ENCODE peak calls at places on chromosome 5, in six cellular contexts. One of them, this sample, is unnamed.

GRCh38 chr5:180670586-180671359 is 21.4 kb upstream of the FLT4 start:
- DNase-seq in fibroblast of villous mesenchyme: peak; percentile 38
- DNase-seq in AG04449: no peak
- DNase-seq in cardiac fibroblast: peak; percentile 54
- DNase-seq in neuronal stem cell: peak; percentile 39
- DNase-seq in Peyer's patch: peak; percentile 73
- DNase-seq in this sample: no peak

GRCh38 chr5:19322716-19323485 is 665.1 kb downstream of the CDH18 start:
- DNase-seq in fibroblast of villous mesenchyme: no peak
- DNase-seq in AG04449: no peak
- DNase-seq in cardiac fibroblast: no peak
- DNase-seq in neuronal stem cell: no peak
- DNase-seq in Peyer's patch: no peak
- DNase-seq in this sample: no peak

GRCh38 chr5:77719666-77720363 is 56.3 kb downstream of the TBCA start:
- DNase-seq in fibroblast of villous mesenchyme: no peak
- DNase-seq in AG04449: no peak
- DNase-seq in cardiac fibroblast: no peak
- DNase-seq in neuronal stem cell: no peak
- DNase-seq in Peyer's patch: no peak
- DNase-seq in this sample: no peak

GRCh38 chr5:172892713-172893112 is 58.7 kb downstream of the ERGIC1 start:
- DNase-seq in fibroblast of villous mesenchyme: no peak
- DNase-seq in AG04449: no peak
- DNase-seq in cardiac fibroblast: no peak
- DNase-seq in neuronal stem cell: no peak
- DNase-seq in Peyer's patch: no peak
- DNase-seq in this sample: no peak

GRCh38 chr5:6475626-6476312 is 27.1 kb downstream of the UBE2QL1 start:
- DNase-seq in fibroblast of villous mesenchyme: no peak
- DNase-seq in AG04449: no peak
- DNase-seq in cardiac fibroblast: no peak
- DNase-seq in neuronal stem cell: no peak
- DNase-seq in Peyer's patch: no peak
- DNase-seq in this sample: peak; percentile 38

GRCh38 chr5:93789173-93790070 is 48.0 kb upstream of the POU5F2 start:
- DNase-seq in fibroblast of villous mesenchyme: peak; percentile 75
- DNase-seq in AG04449: peak; percentile 12
- DNase-seq in cardiac fibroblast: peak; percentile 68
- DNase-seq in neuronal stem cell: no peak
- DNase-seq in Peyer's patch: no peak
- DNase-seq in this sample: no peak

GRCh38 chr5:1519631-1520141 is 4.1 kb downstream of the LPCAT1 start:
- DNase-seq in fibroblast of villous mesenchyme: no peak
- DNase-seq in AG04449: no peak
- DNase-seq in cardiac fibroblast: no peak
- DNase-seq in neuronal stem cell: no peak
- DNase-seq in Peyer's patch: peak; percentile 34
- DNase-seq in this sample: peak; percentile 53

GRCh38 chr5:142012186-142012785 is 541 bp downstream of the GNPDA1 start:
- DNase-seq in fibroblast of villous mesenchyme: peak; percentile 37
- DNase-seq in AG04449: no peak
- DNase-seq in cardiac fibroblast: peak; percentile 70
- DNase-seq in neuronal stem cell: no peak
- DNase-seq in Peyer's patch: peak; percentile 79
- DNase-seq in this sample: no peak

GRCh38 chr5:90488791-90489190 is 14.1 kb downstream of the POLR3G start:
- DNase-seq in fibroblast of villous mesenchyme: peak; percentile 58
- DNase-seq in AG04449: peak; percentile 57
- DNase-seq in cardiac fibroblast: peak; percentile 68
- DNase-seq in neuronal stem cell: no peak
- DNase-seq in Peyer's patch: no peak
- DNase-seq in this sample: no peak

GRCh38 chr5:171093598-171093997 is 215.4 kb upstream of the TLX3 start:
- DNase-seq in fibroblast of villous mesenchyme: no peak
- DNase-seq in AG04449: no peak
- DNase-seq in cardiac fibroblast: peak; percentile 0
- DNase-seq in neuronal stem cell: no peak
- DNase-seq in Peyer's patch: no peak
- DNase-seq in this sample: no peak

DNA sequence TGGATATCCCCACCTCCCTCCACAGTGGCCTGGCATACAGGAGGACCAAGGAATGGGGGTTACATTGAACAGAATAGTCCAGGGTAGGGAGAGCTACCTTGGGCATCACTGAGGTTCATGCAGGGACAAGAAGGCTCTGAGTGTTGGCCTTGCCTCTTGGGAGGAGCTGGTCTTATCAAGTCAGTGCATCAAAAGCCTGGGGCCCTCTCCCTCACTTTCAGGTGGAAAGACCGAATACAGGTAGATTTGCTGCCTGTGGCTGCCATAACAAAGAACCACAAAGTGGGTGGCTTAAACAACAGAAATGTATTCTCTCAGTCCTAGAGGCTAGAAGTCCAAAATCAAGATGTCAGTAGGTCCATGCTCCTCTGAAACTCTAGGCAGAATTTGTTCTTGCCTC is 18.5 kb upstream of the ARSI start:
- DNase-seq in fibroblast of villous mesenchyme: no peak
- DNase-seq in AG04449: no peak
- DNase-seq in cardiac fibroblast: no peak
- DNase-seq in neuronal stem cell: no peak
- DNase-seq in Peyer's patch: no peak
- DNase-seq in this sample: no peak
- H3K4me3 ChIP-seq in fibroblast of villous mesenchyme: no peak overlapping the region
- H3K4me3 ChIP-seq in AG04449: no peak overlapping the region
- H3K4me3 ChIP-seq in cardiac fibroblast: no peak overlapping the region
- H3K4me3 ChIP-seq in neuronal stem cell: no peak overlapping the region
- H3K4me3 ChIP-seq in Peyer's patch: no peak overlapping the region
- H3K4me3 ChIP-seq in this sample: no peak overlapping the region

GRCh38 chr5:56415356-56415765 is 182.2 kb upstream of the ANKRD55 start:
- DNase-seq in fibroblast of villous mesenchyme: peak; percentile 98
- DNase-seq in AG04449: peak; percentile 70
- DNase-seq in cardiac fibroblast: peak; percentile 67
- DNase-seq in neuronal stem cell: no peak
- DNase-seq in Peyer's patch: peak; percentile 89
- DNase-seq in this sample: no peak
- H3K4me3 ChIP-seq in fibroblast of villous mesenchyme: no peak overlapping the region
- H3K4me3 ChIP-seq in AG04449: no peak overlapping the region
- H3K4me3 ChIP-seq in cardiac fibroblast: no peak overlapping the region
- H3K4me3 ChIP-seq in neuronal stem cell: no peak overlapping the region
- H3K4me3 ChIP-seq in Peyer's patch: no peak overlapping the region
- H3K4me3 ChIP-seq in this sample: no peak overlapping the region

DNA sequence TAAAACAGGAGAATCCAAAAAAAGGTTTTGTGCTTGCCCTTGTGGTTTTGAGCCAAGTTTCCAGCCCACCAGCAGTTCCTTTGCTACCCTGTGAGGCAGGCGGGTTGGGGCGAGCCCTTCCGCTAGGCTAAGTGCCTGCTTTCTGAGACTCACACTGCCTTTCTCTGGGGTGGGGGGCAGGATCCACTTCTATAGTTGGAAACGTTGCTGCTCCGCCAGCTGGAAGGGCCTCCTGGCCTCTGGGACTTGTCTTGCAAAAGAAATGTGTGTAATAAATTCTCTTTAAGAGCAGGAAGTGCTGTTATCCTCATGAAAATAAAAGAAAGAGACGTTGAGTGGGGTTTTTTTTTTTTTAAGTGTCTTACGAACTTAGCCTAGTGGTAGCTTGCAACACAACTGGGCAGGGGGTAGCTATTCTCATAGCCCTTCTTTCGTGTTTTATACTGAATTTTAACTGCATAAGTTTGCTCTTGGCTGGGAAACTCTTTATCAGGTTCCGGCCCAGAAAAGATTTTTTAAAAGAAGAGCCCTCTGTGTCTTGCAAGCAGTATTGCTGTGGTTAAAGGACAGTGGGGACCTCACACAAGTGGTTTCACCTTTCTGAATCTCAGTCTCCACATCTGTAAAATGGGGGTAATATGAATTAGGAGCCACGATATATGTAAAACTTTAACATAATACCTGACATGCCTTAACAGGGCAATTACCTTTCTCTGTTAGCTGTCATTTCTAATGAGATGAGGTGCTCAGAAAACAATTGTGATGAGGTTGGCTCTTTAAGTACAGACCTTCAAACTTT is 19.8 kb downstream of the JADE2 start:
- DNase-seq in fibroblast of villous mesenchyme: peak; percentile 82
- DNase-seq in AG04449: no peak
- DNase-seq in cardiac fibroblast: peak; percentile 47
- DNase-seq in neuronal stem cell: no peak
- DNase-seq in Peyer's patch: peak; percentile 67
- DNase-seq in this sample: peak; percentile 92
- H3K4me3 ChIP-seq in fibroblast of villous mesenchyme: no peak overlapping the region
- H3K4me3 ChIP-seq in AG04449: no peak overlapping the region
- H3K4me3 ChIP-seq in cardiac fibroblast: no peak overlapping the region
- H3K4me3 ChIP-seq in neuronal stem cell: no peak overlapping the region
- H3K4me3 ChIP-seq in Peyer's patch: no peak overlapping the region
- H3K4me3 ChIP-seq in this sample: peak overlapping the region; percentile 32

DNA sequence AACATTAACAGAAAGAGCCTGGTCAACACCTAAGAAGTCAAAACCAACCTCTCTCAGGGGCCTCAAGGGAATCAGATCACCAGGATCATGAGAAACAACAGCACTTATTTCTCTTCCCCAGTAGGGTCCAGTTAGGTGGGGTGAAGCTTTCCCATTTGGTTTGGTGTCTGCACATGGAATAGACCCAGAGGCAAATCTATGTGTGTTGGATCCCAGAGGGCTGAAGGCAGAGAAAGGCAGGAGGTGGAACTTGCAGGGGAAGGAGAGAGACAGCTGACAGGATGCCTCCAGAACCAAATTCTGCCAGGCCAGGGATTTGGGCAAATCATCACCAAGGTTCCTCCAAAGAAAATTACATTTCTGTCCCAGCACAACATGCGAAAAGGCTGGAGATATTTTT is 104.8 kb upstream of the SPOCK1 start:
- DNase-seq in fibroblast of villous mesenchyme: no peak
- DNase-seq in AG04449: no peak
- DNase-seq in cardiac fibroblast: no peak
- DNase-seq in neuronal stem cell: no peak
- DNase-seq in Peyer's patch: no peak
- DNase-seq in this sample: no peak
- H3K4me3 ChIP-seq in fibroblast of villous mesenchyme: no peak overlapping the region
- H3K4me3 ChIP-seq in AG04449: no peak overlapping the region
- H3K4me3 ChIP-seq in cardiac fibroblast: no peak overlapping the region
- H3K4me3 ChIP-seq in neuronal stem cell: no peak overlapping the region
- H3K4me3 ChIP-seq in Peyer's patch: no peak overlapping the region
- H3K4me3 ChIP-seq in this sample: no peak overlapping the region

This sample was measured in coronary artery.